ENCODE peak calls at places on chromosomes 5 and 9, in ten cellular contexts. L is sigmoid colon, J is breast epithelium, N is GM12878, R is A549, A is spleen, P is suprapubic skin, F is heart left ventricle, Q is HCT116, Z is NB4. V is an unnamed sample.

GRCh38 chr5:102911973-102912372 is 156.9 kb downstream of the PAM start:
- DNase-seq in R (no peak), J (no peak), Z (no peak), Q (peak), L (no peak), F (no peak), P (no peak), A (no peak), N (no peak), V (no peak)

GRCh38 chr9:95499847-95500246 is 16.9 kb downstream of the PTCH1 start:
- DNase-seq in J (no peak), A (no peak), L (no peak), N (no peak), Z (no peak), R (no peak), Q (no peak), P (no peak), F (no peak), V (no peak)

GRCh38 chr9:131111854-131112311 is 13.5 kb upstream of the NUP214 start:
- DNase-seq in Q (no peak), A (peak), P (no peak), F (no peak), Z (no peak), N (no peak), L (no peak), R (no peak), J (no peak), V (no peak)

GRCh38 chr9:19208653-19209052 is 21.8 kb upstream of the DENND4C start:
- DNase-seq in Q (no peak), A (no peak), F (no peak), R (no peak), Z (no peak), P (no peak), L (no peak), N (no peak), J (no peak), V (no peak)

GRCh38 chr5:100188339-100188738 is 346.8 kb upstream of the FAM174A start:
- DNase-seq in Q (no peak), N (no peak), A (no peak), P (no peak), R (no peak), Z (no peak), J (no peak), L (no peak), F (no peak), V (no peak)

GRCh38 chr9:73132034-73132776 is 19.5 kb upstream of the ANXA1 start:
- DNase-seq in N (peak), P (peak), Q (no peak), J (peak), L (peak), Z (peak), R (no peak), A (peak), F (peak), V (peak)

GRCh38 chr9:127418037-127418471 is 6.1 kb upstream of the ZNF79 start:
- DNase-seq in P (no peak), R (peak), N (no peak), Q (peak), F (no peak), Z (peak), A (no peak), J (no peak), L (no peak), V (no peak)

GRCh38 chr9:92094655-92095054 is 20.6 kb downstream of the SPTLC1 start:
- DNase-seq in F (no peak), J (no peak), N (no peak), Q (peak), P (no peak), Z (peak), A (no peak), L (no peak), R (no peak), V (no peak)

GRCh38 chr9:92727716-92728700 is 36.6 kb downstream of the BICD2 start:
- DNase-seq in R (no peak), J (peak), L (no peak), Z (no peak), P (peak), F (no peak), Q (no peak), N (no peak), A (peak), V (no peak)

GRCh38 chr5:145237843-145238242 is 597.3 kb downstream of the PRELID2 start:
- DNase-seq in R (no peak), N (no peak), A (no peak), L (no peak), F (no peak), Z (peak), J (no peak), Q (peak), P (no peak), V (no peak)

GRCh38 chr9:91817493-91818225 is 132.4 kb downstream of the ROR2 start:
- DNase-seq in J (no peak), P (no peak), A (no peak), L (peak), Q (no peak), N (no peak), R (no peak), F (no peak), Z (peak), V (peak)

GRCh38 chr9:134936021-134936761 is 18.5 kb upstream of the FCN1 start:
- DNase-seq in A (peak), Z (no peak), N (no peak), P (no peak), R (no peak), F (no peak), Q (no peak), L (no peak), J (no peak), V (no peak)

GRCh38 chr9:20624201-20625002 is 2.1 kb upstream of the MLLT3 start:
- DNase-seq in P (no peak), J (no peak), F (peak), L (peak), R (peak), N (peak), Z (peak), A (peak), Q (peak), V (peak)

GRCh38 chr5:32538031-32538547 is 47.3 kb upstream of the SUB1 start:
- DNase-seq in N (peak), Z (peak), A (peak), R (no peak), J (no peak), F (peak), P (no peak), Q (no peak), L (no peak), V (no peak)

GRCh38 chr5:150626853-150627276 is 13.6 kb upstream of the SYNPO start:
- DNase-seq in Z (no peak), J (no peak), A (no peak), Q (no peak), R (no peak), F (peak), L (no peak), N (no peak), P (no peak), V (no peak)

GRCh38 chr5:150625831-150626746 is 14.4 kb upstream of the SYNPO start:
- DNase-seq in J (no peak), F (peak), P (no peak), R (no peak), Q (no peak), A (no peak), Z (peak), N (peak), L (no peak), V (no peak)

GRCh38 chr5:150624334-150625163 is 15.9 kb upstream of the SYNPO start:
- DNase-seq in P (no peak), A (no peak), Q (no peak), N (no peak), R (peak), J (no peak), Z (peak), L (no peak), F (peak), V (no peak)

GRCh38 chr5:150623878-150624216 is 16.6 kb upstream of the SYNPO start:
- DNase-seq in L (no peak), P (no peak), J (no peak), A (no peak), R (no peak), N (no peak), F (no peak), Q (no peak), Z (no peak), V (no peak)

GRCh38 chr5:150625164-150625535 is 15.3 kb upstream of the SYNPO start:
- DNase-seq in Q (no peak), Z (no peak), N (no peak), A (peak), P (no peak), F (peak), L (no peak), J (no peak), R (no peak), V (peak)
- TF ChIP-seq POLR2A in Q (no peak), Z (no peak), N (peak), A (no peak), P (no peak), F (peak), L (no peak), J (no peak), R (no peak), V (no peak)

GRCh38 chr9:71446081-71446480 is 322.2 kb downstream of the CEMIP2 start:
- DNase-seq in R (no peak), Q (no peak), L (no peak), Z (no peak), J (no peak), P (no peak), A (no peak), F (no peak), N (no peak), V (no peak)
- H3K4me3 ChIP-seq in R (peak), Q (no peak), L (no peak), Z (no peak), J (peak), P (peak), A (peak), F (no peak), N (no peak), V (no peak)

GRCh38 chr5:6714221-6715041 is 1.2 kb downstream of the TENT4A start:
- DNase-seq in R (peak), Q (no peak), F (no peak), N (no peak), A (peak), Z (peak), P (no peak), L (no peak), J (no peak), V (no peak)

GRCh38 chr5:6712136-6712581 is 1.1 kb upstream of the TENT4A start:
- DNase-seq in F (peak), A (peak), L (peak), J (no peak), Z (peak), N (no peak), P (no peak), R (peak), Q (no peak), V (peak)

GRCh38 chr5:6713274-6714181 is at the start of gene TENT4A:
- DNase-seq in N (no peak), A (peak), P (no peak), Z (peak), Q (no peak), J (no peak), R (peak), F (no peak), L (no peak), V (peak)

GRCh38 chr5:6711409-6712135 is 1.7 kb upstream of the TENT4A start:
- DNase-seq in J (no peak), N (no peak), R (no peak), A (no peak), Z (no peak), Q (no peak), L (no peak), P (no peak), F (no peak), V (no peak)

DNA sequence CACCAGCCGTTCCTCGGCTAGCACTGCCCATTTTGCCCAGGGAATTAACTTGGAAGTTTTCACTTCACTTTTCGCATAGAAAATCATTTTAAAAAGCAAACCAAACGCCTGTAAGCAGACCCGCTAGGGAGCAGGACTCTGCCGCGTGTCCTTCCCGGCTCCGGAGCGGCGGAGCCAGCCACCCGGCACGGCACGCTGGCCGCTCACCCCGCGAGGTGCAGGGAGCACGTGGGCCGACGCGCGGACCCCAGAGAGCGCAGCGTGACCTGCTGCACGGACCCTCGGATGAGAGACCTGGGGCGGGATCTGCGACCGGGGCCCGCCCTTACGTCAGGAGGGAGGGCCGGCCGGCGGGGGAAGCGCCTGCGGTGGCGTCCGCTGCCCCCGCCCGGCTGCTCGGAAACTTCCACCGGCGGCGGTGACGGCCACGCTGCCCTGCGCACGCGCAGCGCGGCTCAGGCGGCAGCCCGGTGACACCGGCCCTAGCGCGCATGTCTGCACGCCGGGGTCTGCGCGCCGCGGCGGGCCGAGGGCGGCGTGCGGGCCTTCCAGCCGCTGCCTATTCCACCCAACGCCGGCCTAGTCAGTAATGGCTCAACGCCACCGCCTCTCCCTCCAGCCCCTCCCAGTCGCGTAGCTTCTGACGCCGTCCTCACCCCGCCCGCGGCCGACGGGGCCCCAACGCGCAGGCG is 504 bp upstream of the TENT4A start:
- DNase-seq in R (peak), Z (peak), Q (peak), J (peak), F (peak), A (peak), P (peak), N (peak), L (peak), V (peak)
- TF ChIP-seq POLR2A in R (peak), Z (peak), Q (peak), J (no peak), F (peak), A (peak), P (no peak), N (peak), L (no peak), V (peak)

GRCh38 chr5:59164041-59164830 is 581.4 kb downstream of the RAB3C start:
- DNase-seq in A (no peak), N (no peak), J (no peak), L (no peak), Z (no peak), Q (no peak), F (no peak), R (no peak), P (no peak), V (no peak)
- H3K4me3 ChIP-seq in A (no peak), N (no peak), J (no peak), L (no peak), Z (no peak), Q (no peak), F (no peak), R (no peak), P (no peak), V (no peak)

GRCh38 chr5:134738133-134738962 is at the start of gene CAMLG:
- DNase-seq in P (peak), N (peak), A (peak), Z (peak), R (peak), J (peak), L (peak), Q (peak), F (peak), V (peak)
- TF ChIP-seq POLR2A in P (no peak), N (peak), A (peak), Z (peak), R (peak), J (peak), L (peak), Q (peak), F (peak), V (peak)

DNA sequence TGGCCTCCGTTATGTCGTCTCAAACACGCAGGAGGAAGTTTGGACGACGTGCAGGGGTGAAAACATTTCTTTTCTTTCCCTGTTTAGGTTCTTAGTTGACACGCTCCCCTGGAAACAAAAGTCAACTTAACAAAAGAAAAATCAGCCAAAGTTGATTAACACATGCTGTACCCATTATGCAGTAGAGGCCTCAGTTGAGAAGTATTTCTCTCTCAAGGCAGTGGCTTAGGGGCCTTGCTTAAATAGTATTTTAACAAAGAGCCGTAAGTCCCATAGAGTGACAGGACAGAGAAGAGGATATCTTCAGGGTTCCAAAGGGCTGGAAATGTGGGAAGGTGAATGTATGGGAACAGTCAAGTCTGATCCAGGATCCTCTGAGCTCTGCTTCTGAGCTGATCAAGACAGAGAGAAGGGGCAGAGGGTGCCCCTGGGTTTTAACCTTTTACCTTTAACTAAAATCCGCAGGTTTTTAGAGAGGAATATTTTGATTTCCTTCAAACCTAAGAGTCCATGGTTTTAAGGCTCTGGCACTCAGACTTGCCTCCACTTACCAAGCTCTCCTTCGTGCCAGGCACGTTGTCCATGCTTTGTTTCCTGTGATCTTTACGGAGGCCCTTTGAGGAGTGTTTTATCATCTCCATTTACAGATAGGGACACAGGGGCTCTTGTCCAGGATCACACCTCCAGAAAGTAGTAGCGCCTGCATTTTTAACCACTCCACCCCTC is 629 bp upstream of the CD74 start:
- DNase-seq in J (no peak), A (no peak), N (no peak), P (no peak), Q (no peak), L (no peak), Z (no peak), F (no peak), R (no peak), V (no peak)
- H3K4me3 ChIP-seq in J (peak), A (peak), N (peak), P (peak), Q (no peak), L (no peak), Z (no peak), F (peak), R (no peak), V (no peak)

GRCh38 chr9:35656841-35657326 is 935 bp downstream of the RMRP start:
- DNase-seq in N (no peak), P (no peak), F (no peak), R (no peak), L (no peak), J (no peak), Q (no peak), A (no peak), Z (peak), V (no peak)

GRCh38 chr9:35658894-35659220 is 765 bp downstream of the CCDC107 start:
- DNase-seq in N (no peak), A (no peak), R (no peak), Q (peak), F (peak), J (peak), P (no peak), L (peak), Z (peak), V (peak)

GRCh38 chr9:35656340-35656739 is 1.5 kb downstream of the RMRP start:
- DNase-seq in R (no peak), A (no peak), F (no peak), N (no peak), L (no peak), Z (peak), P (no peak), J (no peak), Q (no peak), V (no peak)

GRCh38 chr9:35658144-35658893 is at the start of gene CCDC107:
- DNase-seq in F (peak), Q (no peak), N (no peak), J (peak), A (peak), L (peak), Z (peak), R (peak), P (peak), V (peak)

GRCh38 chr9:35657327-35658143 is at the start of gene RMRP:
- DNase-seq in L (peak), F (peak), N (peak), Z (peak), J (peak), A (peak), R (peak), Q (peak), P (peak), V (peak)
- TF ChIP-seq POLR2A in L (peak), F (peak), N (no peak), Z (no peak), J (peak), A (peak), R (no peak), Q (no peak), P (no peak), V (peak)